ENCODE peak calls at places on chromosomes 4 and X, in eight cellular contexts. One of them, this sample, is unnamed.

GRCh38 chr4:170675568-170676262 is 586.0 kb upstream of the AADAT start:
- DNase-seq in lower leg skin: no peak
- DNase-seq in skeletal muscle cell: peak
- DNase-seq in NCI-H774: no peak
- DNase-seq in sigmoid colon: no peak
- DNase-seq in left lung: no peak
- DNase-seq in MCF 10A: peak
- DNase-seq in fibroblast of mammary gland: peak
- DNase-seq in this sample: no peak

GRCh38 chrX:7270018-7270417 is 122.1 kb upstream of the PUDP start:
- DNase-seq in lower leg skin: no peak
- DNase-seq in skeletal muscle cell: no peak
- DNase-seq in NCI-H774: no peak
- DNase-seq in sigmoid colon: no peak
- DNase-seq in left lung: no peak
- DNase-seq in MCF 10A: peak
- DNase-seq in fibroblast of mammary gland: peak
- DNase-seq in this sample: peak

GRCh38 chrX:40866878-40867277 is 131.5 kb upstream of the MED14 start:
- DNase-seq in lower leg skin: no peak
- DNase-seq in skeletal muscle cell: no peak
- DNase-seq in NCI-H774: no peak
- DNase-seq in sigmoid colon: no peak
- DNase-seq in left lung: no peak
- DNase-seq in MCF 10A: no peak
- DNase-seq in fibroblast of mammary gland: no peak
- DNase-seq in this sample: no peak

GRCh38 chr4:7124643-7125442 is 57.0 kb upstream of the GRPEL1 start:
- DNase-seq in lower leg skin: peak
- DNase-seq in skeletal muscle cell: peak
- DNase-seq in NCI-H774: no peak
- DNase-seq in sigmoid colon: peak
- DNase-seq in left lung: no peak
- DNase-seq in MCF 10A: peak
- DNase-seq in fibroblast of mammary gland: peak
- DNase-seq in this sample: peak

GRCh38 chr4:147683172-147683571 is 791 bp downstream of the PRMT9 start:
- DNase-seq in lower leg skin: no peak
- DNase-seq in skeletal muscle cell: no peak
- DNase-seq in NCI-H774: no peak
- DNase-seq in sigmoid colon: peak
- DNase-seq in left lung: no peak
- DNase-seq in MCF 10A: peak
- DNase-seq in fibroblast of mammary gland: peak
- DNase-seq in this sample: no peak

GRCh38 chr4:87353592-87353991 is 30.9 kb upstream of the HSD17B13 start:
- DNase-seq in lower leg skin: no peak
- DNase-seq in skeletal muscle cell: no peak
- DNase-seq in NCI-H774: no peak
- DNase-seq in sigmoid colon: peak
- DNase-seq in left lung: no peak
- DNase-seq in MCF 10A: peak
- DNase-seq in fibroblast of mammary gland: peak
- DNase-seq in this sample: peak

GRCh38 chr4:151184523-151185458 is 85.4 kb downstream of the RPS3A start:
- DNase-seq in lower leg skin: no peak
- DNase-seq in skeletal muscle cell: peak
- DNase-seq in NCI-H774: no peak
- DNase-seq in sigmoid colon: no peak
- DNase-seq in left lung: no peak
- DNase-seq in MCF 10A: peak
- DNase-seq in fibroblast of mammary gland: peak
- DNase-seq in this sample: peak

GRCh38 chr4:98383431-98384106 is 122.4 kb downstream of the RAP1GDS1 start:
- DNase-seq in lower leg skin: no peak
- DNase-seq in skeletal muscle cell: no peak
- DNase-seq in NCI-H774: no peak
- DNase-seq in sigmoid colon: no peak
- DNase-seq in left lung: no peak
- DNase-seq in MCF 10A: no peak
- DNase-seq in fibroblast of mammary gland: no peak
- DNase-seq in this sample: no peak

GRCh38 chr4:152038238-152038637 is 277.4 kb upstream of the GATB start:
- DNase-seq in lower leg skin: no peak
- DNase-seq in skeletal muscle cell: no peak
- DNase-seq in NCI-H774: no peak
- DNase-seq in sigmoid colon: no peak
- DNase-seq in left lung: no peak
- DNase-seq in MCF 10A: no peak
- DNase-seq in fibroblast of mammary gland: peak
- DNase-seq in this sample: peak

GRCh38 chrX:139299309-139299708 is 231.2 kb upstream of the F9 start:
- DNase-seq in lower leg skin: no peak
- DNase-seq in skeletal muscle cell: no peak
- DNase-seq in NCI-H774: no peak
- DNase-seq in sigmoid colon: no peak
- DNase-seq in left lung: no peak
- DNase-seq in MCF 10A: no peak
- DNase-seq in fibroblast of mammary gland: no peak
- DNase-seq in this sample: no peak

GRCh38 chrX:87736576-87736975 is 219.0 kb downstream of the KLHL4 start:
- DNase-seq in lower leg skin: no peak
- DNase-seq in skeletal muscle cell: no peak
- DNase-seq in NCI-H774: no peak
- DNase-seq in sigmoid colon: no peak
- DNase-seq in left lung: no peak
- DNase-seq in MCF 10A: no peak
- DNase-seq in fibroblast of mammary gland: no peak
- DNase-seq in this sample: no peak

GRCh38 chr4:100849319-100849718 is 331.5 kb upstream of the EMCN start:
- DNase-seq in lower leg skin: no peak
- DNase-seq in skeletal muscle cell: no peak
- DNase-seq in NCI-H774: no peak
- DNase-seq in sigmoid colon: no peak
- DNase-seq in left lung: no peak
- DNase-seq in MCF 10A: no peak
- DNase-seq in fibroblast of mammary gland: no peak
- DNase-seq in this sample: no peak

GRCh38 chrX:108945883-108946523 is 209.6 kb upstream of the IRS4 start:
- DNase-seq in lower leg skin: no peak
- DNase-seq in skeletal muscle cell: no peak
- DNase-seq in NCI-H774: no peak
- DNase-seq in sigmoid colon: no peak
- DNase-seq in left lung: no peak
- DNase-seq in MCF 10A: peak
- DNase-seq in fibroblast of mammary gland: no peak
- DNase-seq in this sample: no peak

GRCh38 chr4:84661191-84661944 is 78.4 kb downstream of the CDS1 start:
- DNase-seq in lower leg skin: no peak
- DNase-seq in skeletal muscle cell: no peak
- DNase-seq in NCI-H774: no peak
- DNase-seq in sigmoid colon: no peak
- DNase-seq in left lung: no peak
- DNase-seq in MCF 10A: no peak
- DNase-seq in fibroblast of mammary gland: no peak
- DNase-seq in this sample: no peak

GRCh38 chr4:98474408-98474844 is 184.0 kb downstream of the TSPAN5 start:
- DNase-seq in lower leg skin: no peak
- DNase-seq in skeletal muscle cell: peak
- DNase-seq in NCI-H774: no peak
- DNase-seq in sigmoid colon: no peak
- DNase-seq in left lung: no peak
- DNase-seq in MCF 10A: peak
- DNase-seq in fibroblast of mammary gland: peak
- DNase-seq in this sample: peak

This sample was measured in HCEC 1CT.